ENCODE peak calls at places on chromosomes 5 and 9, in five cellular contexts. F is stomach, V is spleen, P is body of pancreas, R is sigmoid colon. M is an unnamed sample.

GRCh38 chr5:56532411-56532935 is 282.9 kb upstream of the MAP3K1 start:
- DNase-seq in R (no peak), P (no peak), F (no peak), V (no peak), M (no peak)

GRCh38 chr9:37957664-37957953 is 53.7 kb upstream of the SLC25A51 start:
- DNase-seq in P (no peak), F (no peak), R (no peak), V (no peak), M (no peak)

GRCh38 chr5:127934791-127935256 is 148.7 kb upstream of the SLC12A2 start:
- DNase-seq in P (peak; percentile 50), F (peak; percentile 36), V (no peak), R (no peak), M (no peak)

GRCh38 chr5:142461028-142461427 is 136.2 kb upstream of the SPRY4 start:
- DNase-seq in V (no peak), P (no peak), F (no peak), R (no peak), M (no peak)

GRCh38 chr9:127785023-127785932 is 556 bp upstream of the CDK9 start:
- DNase-seq in R (peak; percentile 95), F (peak; percentile 91), P (peak; percentile 84), V (peak; percentile 99), M (peak; percentile 86)

GRCh38 chr9:114681594-114682332 is at the start of gene TEX48:
- DNase-seq in F (peak; percentile 71), R (peak; percentile 71), P (peak; percentile 48), V (peak; percentile 78), M (peak; percentile 89)

GRCh38 chr9:124033967-124034366 is 22.4 kb downstream of the LHX2 start:
- DNase-seq in F (no peak), R (peak; percentile 14), V (no peak), P (no peak), M (no peak)

GRCh38 chr5:35230043-35230611 is at the start of gene PRLR:
- DNase-seq in V (no peak), F (peak; percentile 47), R (peak; percentile 78), P (peak; percentile 58), M (no peak)

GRCh38 chr5:94540856-94541494 is 77.4 kb downstream of the KIAA0825 start:
- DNase-seq in P (no peak), F (no peak), V (no peak), R (no peak), M (no peak)

GRCh38 chr9:19114680-19115270 is 12.1 kb upstream of the HAUS6 start:
- DNase-seq in F (no peak), V (no peak), P (no peak), R (no peak), M (no peak)

GRCh38 chr9:87269296-87269695 is 228.4 kb upstream of the DAPK1 start:
- DNase-seq in P (no peak), R (no peak), V (no peak), F (no peak), M (no peak)

DNA sequence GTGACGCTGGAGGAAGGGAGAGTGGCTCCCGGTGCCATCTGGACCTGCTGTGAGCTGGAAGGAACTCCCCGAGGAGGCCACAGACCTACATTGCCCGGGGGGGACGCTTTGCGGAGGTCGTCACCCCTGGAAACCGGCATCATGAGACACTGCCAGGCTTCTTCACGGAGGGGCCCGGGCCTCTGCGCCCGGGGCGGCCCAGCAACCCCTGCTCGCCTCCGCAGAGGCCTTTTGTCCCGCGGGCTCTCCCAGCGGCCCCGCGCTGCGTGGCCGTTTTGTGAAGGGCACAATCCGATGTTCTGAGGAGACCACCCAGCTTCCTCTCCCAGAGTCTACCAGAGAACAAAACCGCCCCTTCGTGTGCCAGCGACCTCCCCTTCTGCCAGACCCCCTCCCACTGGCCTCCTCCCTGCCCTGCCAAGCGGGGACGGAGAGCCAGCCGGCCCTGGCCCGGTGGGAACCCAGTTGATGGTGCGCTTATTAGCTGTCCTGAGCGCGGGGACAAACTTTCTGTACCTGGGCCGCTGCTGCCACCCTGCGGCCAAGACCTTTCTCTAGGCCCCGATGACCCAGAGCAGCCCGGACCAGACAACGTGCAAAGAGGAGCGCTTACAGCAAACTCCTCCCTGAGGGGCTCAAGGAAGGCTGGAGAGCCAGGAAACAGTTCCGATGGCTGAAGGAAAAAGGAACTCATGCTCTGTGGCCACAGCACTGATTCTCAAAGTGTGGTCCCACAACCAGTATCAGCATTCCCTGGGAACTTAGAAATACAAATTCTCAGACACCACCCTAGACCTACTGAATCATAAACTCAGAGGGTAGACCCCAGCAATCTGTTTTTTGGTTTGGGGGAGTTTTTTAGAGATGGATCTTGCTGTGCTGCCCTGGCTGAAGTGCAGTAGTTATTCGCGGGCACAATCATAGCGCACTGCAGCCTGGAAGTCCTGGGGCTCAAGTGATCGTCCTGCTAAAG is 86.7 kb downstream of the SLC1A3 start:
- DNase-seq in P (peak; percentile 73), V (peak; percentile 92), R (peak; percentile 80), F (peak; percentile 72), M (peak; percentile 83)
- H3K4me3 ChIP-seq in P (no peak overlapping the region), V (peak overlapping the region; percentile 15), R (no peak overlapping the region), F (peak overlapping the region; percentile 5), M (no peak overlapping the region)

GRCh38 chr5:65625743-65626142 is 916 bp downstream of the SHLD3 start:
- DNase-seq in P (no peak), V (no peak), F (no peak), R (no peak), M (no peak)

GRCh38 chr5:65624570-65625555 is at the start of the genes SHLD3 and TRAPPC13:
- DNase-seq in P (peak; percentile 84), V (peak; percentile 90), R (peak; percentile 92), F (peak; percentile 81), M (peak; percentile 93)

GRCh38 chr5:65620021-65620420 is 4.1 kb downstream of the TRIM23 start:
- DNase-seq in F (no peak), P (no peak), V (no peak), R (no peak), M (no peak)

GRCh38 chr5:65623482-65623881 is 651 bp downstream of the TRIM23 start:
- DNase-seq in V (no peak), F (no peak), R (no peak), P (no peak), M (no peak)

DNA sequence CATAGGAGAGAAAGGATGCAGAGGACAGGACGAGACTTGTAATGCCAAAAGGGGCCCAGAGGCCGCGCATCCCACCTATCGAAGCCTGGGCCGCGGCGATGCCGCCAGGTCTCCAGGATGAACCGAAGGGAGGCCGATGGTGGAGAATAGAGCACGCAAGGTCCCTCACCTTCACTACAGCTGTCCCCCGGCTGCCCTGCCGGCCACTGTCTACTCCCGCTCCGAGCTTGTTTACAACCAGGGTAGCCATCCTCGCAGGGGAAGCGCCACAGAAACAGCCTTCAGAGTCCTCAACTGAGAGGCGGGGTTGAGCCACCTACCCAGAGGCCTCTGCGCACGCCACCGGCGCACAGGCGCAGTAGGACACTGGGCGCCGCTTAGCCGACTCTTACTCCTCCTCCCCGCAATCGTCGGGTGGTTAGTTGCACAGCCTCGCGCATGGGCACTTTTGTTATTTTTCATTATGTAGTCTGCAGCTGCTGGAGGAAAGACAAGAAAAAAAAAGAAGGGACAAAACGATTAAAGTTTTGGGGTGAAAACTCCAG is at the start of gene TRIM23:
- DNase-seq in R (peak; percentile 96), V (peak; percentile 98), P (peak; percentile 92), F (peak; percentile 91), M (peak; percentile 97)
- TF ChIP-seq POLR2A in R (no peak), V (no peak), P (peak; percentile 50), F (no peak), M (no peak)

DNA sequence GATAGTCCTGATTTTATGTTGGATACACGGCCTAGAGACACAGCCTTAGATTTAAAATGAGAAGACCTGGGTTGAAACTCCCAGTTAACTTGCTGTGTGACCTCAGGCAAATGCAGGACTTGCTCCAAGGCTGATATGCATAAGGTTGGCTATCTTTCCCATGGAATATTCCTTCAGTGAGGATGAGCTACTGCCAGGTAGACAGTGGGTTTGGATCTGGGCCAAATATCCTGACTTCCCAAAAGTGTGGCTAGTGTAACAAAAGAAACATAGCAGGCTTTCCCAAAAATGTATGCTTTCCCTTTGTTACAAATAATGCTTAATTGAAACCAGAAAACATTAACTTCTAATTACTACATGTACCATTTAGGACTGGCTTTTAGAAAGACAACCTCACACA is 697 bp upstream of the XPA start:
- DNase-seq in V (no peak), R (no peak), F (no peak), P (no peak), M (no peak)
- H3K4me3 ChIP-seq in V (peak overlapping the region; percentile 69), R (no peak overlapping the region), F (peak overlapping the region; percentile 94), P (no peak overlapping the region), M (peak overlapping the region; percentile 69)

DNA sequence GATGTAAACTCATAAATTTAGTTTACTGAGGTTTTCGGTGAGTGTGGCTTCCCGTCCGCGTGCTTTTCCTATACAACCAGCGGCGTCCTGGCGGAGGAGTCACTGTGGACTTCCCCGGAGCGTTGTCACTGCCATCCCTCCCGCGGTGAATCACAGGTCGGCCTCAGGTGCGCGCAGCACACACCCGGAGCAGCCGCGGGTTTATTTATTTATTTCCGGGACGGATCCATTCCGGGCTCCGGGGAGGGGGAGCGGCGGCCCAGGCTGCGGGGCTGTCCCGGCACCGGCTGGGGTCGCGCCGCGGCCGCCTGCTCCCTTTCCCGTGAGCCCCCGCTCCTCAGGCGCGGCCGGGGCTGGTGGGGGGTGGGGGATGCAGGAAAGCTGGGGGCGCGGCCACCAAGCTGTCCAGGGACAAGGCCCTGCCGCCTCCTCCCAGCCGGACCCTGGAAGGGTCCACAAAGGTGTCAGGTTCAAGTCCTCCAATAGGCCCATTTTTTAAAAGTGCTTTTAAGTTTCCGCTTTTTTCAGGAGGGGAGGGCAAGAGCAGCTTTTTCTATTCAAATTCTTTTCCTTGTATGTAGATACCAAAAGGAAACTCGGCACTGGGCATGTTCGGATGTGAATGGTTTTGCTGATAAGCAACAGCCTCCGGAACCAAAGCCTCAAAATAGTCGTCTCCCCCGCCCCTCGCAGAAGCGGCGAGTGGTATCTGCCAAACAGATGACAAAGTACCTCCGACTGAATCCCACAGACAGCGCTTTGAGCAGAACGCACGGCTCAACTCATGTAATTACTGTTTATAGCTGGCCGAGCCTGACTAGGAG is 192.5 kb downstream of the CD180 start:
- DNase-seq in P (peak; percentile 89), R (peak; percentile 90), F (peak; percentile 88), V (peak; percentile 91), M (peak; percentile 96)
- TF ChIP-seq POLR2A in P (peak; percentile 88), R (peak; percentile 49), F (no peak), V (peak; percentile 69), M (peak; percentile 70)

DNA sequence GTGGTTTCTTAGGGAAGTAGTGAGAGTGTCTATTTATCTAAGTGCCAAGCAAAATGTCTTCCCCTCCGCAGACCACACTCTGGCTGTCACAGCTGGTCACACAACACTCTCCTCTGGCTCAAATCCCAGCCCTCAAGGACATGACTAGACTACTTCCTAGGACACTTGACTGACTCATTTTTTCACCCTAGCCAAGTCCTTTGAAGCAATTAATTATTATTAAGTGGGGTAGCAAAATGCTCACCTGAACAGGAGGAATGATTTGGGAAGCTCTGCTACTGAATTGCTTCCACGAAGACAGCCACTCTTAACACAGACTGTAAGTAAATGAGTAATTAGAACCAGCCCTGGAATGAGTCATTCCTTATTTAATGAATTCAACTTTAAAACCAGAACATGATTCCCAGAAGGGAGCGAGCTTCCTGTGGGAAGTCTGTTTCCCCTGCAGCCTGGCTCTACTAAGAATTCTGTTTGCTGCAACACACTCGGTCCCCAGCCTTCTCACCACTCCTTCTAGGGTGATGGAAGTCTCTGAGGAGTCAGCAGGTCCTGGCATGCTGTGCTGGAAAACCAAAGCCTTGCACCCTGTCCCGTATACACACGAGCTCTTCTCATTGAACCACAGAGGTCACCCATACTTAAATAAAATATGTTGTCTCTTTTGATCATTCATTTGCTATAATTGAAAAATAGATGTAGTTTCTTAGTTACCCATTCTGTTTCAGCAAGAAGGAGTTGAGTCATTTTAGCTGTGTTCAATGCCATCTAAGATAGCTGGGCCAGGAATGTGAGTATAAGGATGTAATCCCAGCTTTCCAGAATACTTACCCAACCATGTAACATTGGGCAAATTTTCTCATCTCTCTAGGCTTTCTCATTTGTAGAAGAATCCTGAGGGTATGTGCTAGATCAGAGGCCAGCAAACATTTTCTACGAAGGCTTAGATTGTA is 218.6 kb upstream of the RASEF start:
- DNase-seq in V (no peak), R (no peak), F (no peak), P (peak; percentile 80), M (no peak)
- H3K4me3 ChIP-seq in V (no peak overlapping the region), R (no peak overlapping the region), F (no peak overlapping the region), P (no peak overlapping the region), M (no peak overlapping the region)

M was measured in Peyer's patch.